ENCODE peak calls at places on chromosome 6, in six cellular contexts. U is sigmoid colon, P is tibial artery, O is HAP-1, Q is cardiac muscle cell, R is BE2C. S is an unnamed sample.

GRCh38 chr6:147448212-147448611 is 60.3 kb upstream of the SAMD5 start:
- DNase-seq in O (peak; percentile 91), Q (no peak), R (no peak), U (no peak), P (no peak), S (peak; percentile 88)

GRCh38 chr6:17165383-17165782 is 63.5 kb downstream of the STMND1 start:
- DNase-seq in U (no peak), Q (no peak), P (no peak), O (no peak), R (no peak), S (no peak)

GRCh38 chr6:139801571-139802321 is 427.3 kb upstream of the CITED2 start:
- DNase-seq in U (no peak), O (no peak), P (no peak), Q (peak; percentile 55), R (no peak), S (no peak)

GRCh38 chr6:160036331-160036695 is 67.4 kb downstream of the IGF2R start:
- DNase-seq in P (no peak), R (no peak), U (no peak), O (no peak), Q (no peak), S (no peak)

GRCh38 chr6:48973486-48973885 is 489.6 kb downstream of the MMUT start:
- DNase-seq in Q (no peak), R (no peak), U (no peak), O (no peak), P (no peak), S (no peak)

GRCh38 chr6:163714179-163714578 is 299.7 kb downstream of the QKI start:
- DNase-seq in O (no peak), U (no peak), Q (no peak), P (no peak), R (no peak), S (no peak)

GRCh38 chr6:162190936-162191335 is 536.6 kb downstream of the PRKN start:
- DNase-seq in U (no peak), Q (no peak), P (no peak), R (no peak), O (no peak), S (no peak)

GRCh38 chr6:106250997-106251396 is 74.6 kb downstream of the ATG5 start:
- DNase-seq in P (no peak), R (peak; percentile 46), U (no peak), Q (no peak), O (no peak), S (no peak)

GRCh38 chr6:170459451-170459850 is 93.7 kb downstream of the PSMB1 start:
- DNase-seq in P (no peak), O (no peak), U (no peak), Q (no peak), R (no peak), S (no peak)

GRCh38 chr6:38522322-38522721 is 117.4 kb downstream of the BTBD9 start:
- DNase-seq in R (no peak), P (no peak), O (no peak), U (no peak), Q (no peak), S (no peak)

GRCh38 chr6:107409942-107410341 is 49.4 kb downstream of the PDSS2 start:
- DNase-seq in R (no peak), U (no peak), P (no peak), Q (no peak), O (peak; percentile 53), S (no peak)

GRCh38 chr6:33983109-33983475 is 162.8 kb downstream of the GRM4 start:
- DNase-seq in Q (no peak), R (no peak), U (peak; percentile 64), O (peak; percentile 11), P (peak; percentile 45), S (no peak)

GRCh38 chr6:107154131-107154906 is 39.0 kb upstream of the BEND3 start:
- DNase-seq in O (peak; percentile 77), R (no peak), Q (no peak), P (no peak), U (no peak), S (peak; percentile 58)

GRCh38 chr6:37265031-37265430 is 7.1 kb upstream of the TMEM217 start:
- DNase-seq in P (no peak), U (no peak), R (no peak), O (no peak), Q (no peak), S (no peak)

GRCh38 chr6:22071655-22072054 is 225.2 kb downstream of the PRL start:
- DNase-seq in O (no peak), P (peak; percentile 47), Q (peak; percentile 71), R (peak; percentile 24), U (peak; percentile 72), S (no peak)

GRCh38 chr6:105069821-105070445 is 109.9 kb downstream of the POPDC3 start:
- DNase-seq in U (no peak), O (no peak), R (no peak), P (no peak), Q (no peak), S (no peak)

GRCh38 chr6:146767632-146768031 is 168.9 kb downstream of the ADGB start:
- DNase-seq in U (no peak), O (no peak), P (no peak), R (no peak), Q (no peak), S (no peak)

GRCh38 chr6:137914530-137915193 is 47.6 kb downstream of the TNFAIP3 start:
- DNase-seq in R (no peak), U (no peak), P (no peak), Q (no peak), O (no peak), S (no peak)

GRCh38 chr6:82097676-82098075 is 149.9 kb downstream of the IBTK start:
- DNase-seq in Q (no peak), R (no peak), O (no peak), U (no peak), P (no peak), S (no peak)

GRCh38 chr6:142551145-142551811 is 249.5 kb downstream of the ADGRG6 start:
- DNase-seq in O (no peak), P (no peak), Q (no peak), R (no peak), U (no peak), S (no peak)

GRCh38 chr6:32127717-32128592 is at the start of gene ATF6B:
- DNase-seq in R (peak; percentile 97), P (peak; percentile 100), U (peak; percentile 100), Q (peak; percentile 100), O (peak; percentile 98), S (peak; percentile 97)

GRCh38 chr6:163707385-163708355 is 293.2 kb downstream of the QKI start:
- DNase-seq in U (no peak), R (no peak), Q (no peak), O (no peak), P (no peak), S (no peak)

GRCh38 chr6:144897441-144897921 is 612.3 kb downstream of the UTRN start:
- DNase-seq in O (peak; percentile 82), U (no peak), R (no peak), P (no peak), Q (no peak), S (no peak)

DNA sequence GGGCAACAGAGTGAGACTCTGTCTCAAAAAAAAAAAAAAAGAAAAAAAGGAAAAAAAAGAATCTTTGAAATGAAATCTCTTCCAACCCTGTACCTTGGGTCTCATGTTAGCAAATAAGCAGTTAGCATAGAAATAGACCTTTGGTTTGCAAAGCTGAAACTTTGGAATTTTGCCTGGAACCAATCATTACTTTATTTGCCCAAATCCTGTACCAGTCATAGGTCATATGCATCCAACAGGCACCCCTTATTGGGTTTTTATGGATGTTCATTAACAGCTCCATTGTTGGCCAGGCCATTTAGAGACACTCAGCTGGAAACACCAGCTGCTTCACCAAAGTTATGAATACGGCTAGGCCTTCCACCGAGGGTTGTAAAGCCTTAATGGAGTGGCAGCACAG is 53.0 kb downstream of the ALDH8A1 start:
- DNase-seq in R (no peak), U (no peak), P (no peak), Q (no peak), O (no peak), S (no peak)
- H3K4me1 ChIP-seq in R (no peaks in the 10 kb centered on the region), U (no peaks in the 10 kb centered on the region), P (no peaks in the 10 kb centered on the region), Q (no peaks in the 10 kb centered on the region), O (no peaks in the 10 kb centered on the region), S (no peaks in the 10 kb centered on the region)

GRCh38 chr6:125356888-125357287 is 55.1 kb upstream of the HDDC2 start:
- DNase-seq in Q (no peak), O (no peak), P (no peak), R (no peak), U (no peak), S (no peak)
- H3K27me3 ChIP-seq in Q (no peaks in the 10 kb centered on the region), O (peaks cover 30% of the 10 kb centered on the region), P (no peaks in the 10 kb centered on the region), R (peaks cover 47% of the 10 kb centered on the region), U (no peaks in the 10 kb centered on the region), S (no peaks in the 10 kb centered on the region)

DNA sequence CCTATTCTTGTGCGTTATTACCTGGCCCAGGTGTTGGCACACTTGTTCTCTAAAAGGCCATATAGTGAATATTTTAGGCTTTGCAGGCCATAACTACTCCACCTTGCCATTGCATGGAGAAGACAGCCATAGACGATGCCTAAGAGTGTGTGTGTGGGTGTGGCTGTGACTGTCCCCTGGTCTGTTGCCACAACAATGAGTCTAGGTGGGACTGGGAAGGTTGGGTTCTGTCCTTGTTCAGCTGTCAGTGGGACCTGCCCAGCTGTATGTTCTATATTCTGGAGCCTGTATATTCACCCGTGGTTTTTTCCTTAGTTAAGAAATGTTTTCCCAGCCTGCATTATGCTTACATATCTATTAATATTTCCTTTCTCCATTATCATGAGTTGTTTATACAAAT is 38.6 kb downstream of the CEP43 start:
- DNase-seq in P (no peak), O (no peak), R (no peak), U (no peak), Q (no peak), S (no peak)
- H3K36me3 ChIP-seq in P (peaks cover 47% of the 10 kb centered on the region), O (peaks cover 47% of the 10 kb centered on the region), R (peaks cover 27% of the 10 kb centered on the region), U (peaks cover 75% of the 10 kb centered on the region), Q (peaks cover 11% of the 10 kb centered on the region), S (peaks cover 13% of the 10 kb centered on the region)

GRCh38 chr6:129755787-129756186 is 45.8 kb upstream of the ARHGAP18 start:
- DNase-seq in P (no peak), R (no peak), O (no peak), Q (no peak), U (no peak), S (no peak)

GRCh38 chr6:129754750-129755149 is 44.8 kb upstream of the ARHGAP18 start:
- DNase-seq in Q (no peak), P (no peak), U (no peak), O (no peak), R (no peak), S (no peak)

GRCh38 chr6:129749749-129750120 is 39.8 kb upstream of the ARHGAP18 start:
- DNase-seq in Q (no peak), U (no peak), O (no peak), R (no peak), P (no peak), S (no peak)

GRCh38 chr6:129750390-129750789 is 40.4 kb upstream of the ARHGAP18 start:
- DNase-seq in R (no peak), O (no peak), P (no peak), U (no peak), Q (no peak), S (no peak)

GRCh38 chr6:129753422-129753821 is 43.4 kb upstream of the ARHGAP18 start:
- DNase-seq in Q (no peak), P (no peak), R (no peak), O (no peak), U (no peak), S (no peak)
- H3K4me1 ChIP-seq in Q (no peaks in the 10 kb centered on the region), P (no peaks in the 10 kb centered on the region), R (no peaks in the 10 kb centered on the region), O (no peaks in the 10 kb centered on the region), U (no peaks in the 10 kb centered on the region), S (no peaks in the 10 kb centered on the region)

GRCh38 chr6:87012035-87012434 is 74.7 kb downstream of the HTR1E start:
- DNase-seq in Q (no peak), O (no peak), U (no peak), P (no peak), R (no peak), S (no peak)
- H3K27me3 ChIP-seq in Q (no peaks in the 10 kb centered on the region), O (no peaks in the 10 kb centered on the region), U (no peaks in the 10 kb centered on the region), P (no peaks in the 10 kb centered on the region), R (no peaks in the 10 kb centered on the region), S (no peaks in the 10 kb centered on the region)